ENCODE peak calls at places on chromosome 3, in six cellular contexts. O is stomach, K is sigmoid colon, C is HCT116, N is body of pancreas, S is transverse colon. Q is an unnamed sample.

GRCh38 chr3:186807231-186807630 is 949 bp upstream of the RFC4 start:
- DNase-seq in N (no peak), K (no peak), O (no peak), S (no peak), C (no peak), Q (peak; percentile 56)

GRCh38 chr3:13624671-13625125 is 75.8 kb downstream of the FBLN2 start:
- DNase-seq in S (no peak), C (no peak), O (no peak), K (no peak), N (no peak), Q (no peak)

GRCh38 chr3:175404667-175405066 is 545.5 kb downstream of the NAALADL2 start:
- DNase-seq in S (no peak), C (no peak), K (no peak), O (no peak), N (no peak), Q (no peak)

GRCh38 chr3:116852801-116853200 is 143.2 kb downstream of the TUSC7 start:
- DNase-seq in S (no peak), K (no peak), O (no peak), N (no peak), C (no peak), Q (no peak)

GRCh38 chr3:148789156-148789555 is 38.5 kb upstream of the CPB1 start:
- DNase-seq in S (no peak), C (no peak), K (no peak), O (no peak), N (no peak), Q (no peak)

GRCh38 chr3:29605845-29606244 is 325.0 kb downstream of the RBMS3 start:
- DNase-seq in K (no peak), C (no peak), O (no peak), S (no peak), N (no peak), Q (no peak)

GRCh38 chr3:144229237-144229830 is 257.7 kb downstream of the DIPK2A start:
- DNase-seq in N (no peak), K (no peak), C (no peak), S (no peak), O (no peak), Q (no peak)

GRCh38 chr3:12588039-12588673 is 31.3 kb downstream of the MKRN2 start:
- DNase-seq in N (no peak), K (no peak), O (no peak), C (no peak), S (no peak), Q (no peak)

GRCh38 chr3:33732394-33732793 is 14.3 kb upstream of the CLASP2 start:
- DNase-seq in K (no peak), N (no peak), C (no peak), S (no peak), O (no peak), Q (peak; percentile 25)

GRCh38 chr3:121496841-121497240 is 48.9 kb downstream of the POLQ start:
- DNase-seq in K (no peak), C (no peak), O (no peak), S (no peak), N (no peak), Q (no peak)
- TF ChIP-seq CTCF in K (no peak), C (no peak), O (no peak), S (no peak), N (no peak), Q (no peak)

GRCh38 chr3:197001106-197001971 is 28.3 kb downstream of the MELTF start:
- DNase-seq in O (no peak), K (peak; percentile 37), C (no peak), N (no peak), S (no peak), Q (no peak)

GRCh38 chr3:197001972-197002700 is 27.5 kb downstream of the MELTF start:
- DNase-seq in K (no peak), O (no peak), C (no peak), N (peak; percentile 28), S (no peak), Q (no peak)

GRCh38 chr3:197006446-197006845 is 23.2 kb downstream of the MELTF start:
- DNase-seq in K (no peak), C (no peak), S (no peak), N (no peak), O (no peak), Q (no peak)

GRCh38 chr3:197002701-197003454 is 26.7 kb downstream of the MELTF start:
- DNase-seq in S (peak; percentile 91), K (peak; percentile 85), N (peak; percentile 89), O (peak; percentile 92), C (peak; percentile 51), Q (peak; percentile 83)

GRCh38 chr3:197003461-197004385 is 25.9 kb downstream of the MELTF start:
- DNase-seq in K (no peak), C (no peak), N (peak; percentile 47), S (peak; percentile 52), O (peak; percentile 44), Q (no peak)
- TF ChIP-seq POLR2A in K (no peak), C (no peak), N (no peak), S (no peak), O (no peak), Q (no peak)

GRCh38 chr3:126372413-126373145 is 15.4 kb upstream of the KLF15 start:
- DNase-seq in O (no peak), C (no peak), N (no peak), S (no peak), K (peak; percentile 63), Q (no peak)
- TF ChIP-seq CTCF in O (no peak), C (no peak), N (no peak), S (no peak), K (no peak), Q (no peak)

DNA sequence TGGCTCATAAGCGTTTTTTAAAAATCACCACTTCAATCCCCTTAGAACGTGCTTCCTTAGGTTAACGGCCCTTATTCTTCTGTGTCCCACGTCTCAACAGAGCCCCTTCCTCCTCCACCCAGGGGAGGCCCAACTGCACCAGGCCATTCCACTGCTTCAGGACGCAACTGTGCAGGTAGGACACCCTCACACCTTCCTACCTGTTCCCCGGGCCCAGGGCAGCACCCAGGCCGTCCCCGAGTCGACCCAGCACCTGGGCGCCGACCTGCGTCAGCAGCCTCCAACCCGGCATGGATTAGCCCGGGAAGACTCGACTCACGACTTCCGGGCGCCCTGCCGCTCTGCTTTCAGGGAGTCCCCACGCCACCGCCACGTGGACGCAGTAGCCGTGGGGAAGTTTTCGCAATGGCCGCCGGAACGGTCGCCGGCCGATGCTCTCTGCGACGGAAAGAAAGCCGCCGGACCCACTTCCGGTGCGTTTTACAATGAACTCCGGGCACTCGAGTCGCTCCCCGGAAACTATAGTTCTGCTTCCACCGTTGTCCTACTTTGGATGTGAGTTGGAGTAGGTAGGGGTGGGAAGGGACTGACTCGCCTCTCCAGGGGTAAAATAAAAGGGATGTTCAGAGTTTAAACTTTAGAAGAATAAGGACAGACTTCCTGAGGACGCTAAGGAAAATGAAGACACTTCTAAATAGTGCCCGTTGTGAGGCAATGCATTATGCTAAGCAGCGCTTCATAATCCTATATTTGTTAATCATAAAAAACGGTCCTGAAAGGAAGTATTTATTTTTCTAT is at the start of gene MRPL3:
- DNase-seq in N (peak; percentile 86), K (peak; percentile 92), S (peak; percentile 89), C (peak; percentile 79), O (peak; percentile 88), Q (peak; percentile 94)
- TF ChIP-seq POLR2A in N (no peak), K (no peak), S (peak; percentile 52), C (peak; percentile 44), O (no peak), Q (peak; percentile 62)

GRCh38 chr3:166257715-166258114 is 420.5 kb upstream of the BCHE start:
- DNase-seq in C (no peak), N (no peak), K (no peak), S (no peak), O (no peak), Q (no peak)

GRCh38 chr3:166265153-166265552 is 427.9 kb upstream of the BCHE start:
- DNase-seq in C (no peak), K (no peak), O (no peak), S (no peak), N (no peak), Q (no peak)

GRCh38 chr3:166263460-166263859 is 426.2 kb upstream of the BCHE start:
- DNase-seq in C (no peak), S (no peak), O (no peak), N (no peak), K (no peak), Q (no peak)
- TF ChIP-seq CTCF in C (peak; percentile 14), S (no peak), O (no peak), N (no peak), K (no peak), Q (no peak)

GRCh38 chr3:183637106-183637486 is 1.7 kb downstream of the KLHL24 start:
- DNase-seq in S (no peak), N (no peak), K (no peak), C (no peak), O (no peak), Q (no peak)

GRCh38 chr3:183638092-183638644 is 2.7 kb downstream of the KLHL24 start:
- DNase-seq in K (no peak), N (no peak), S (no peak), C (no peak), O (no peak), Q (no peak)

GRCh38 chr3:183635107-183635430 is 354 bp upstream of the KLHL24 start:
- DNase-seq in N (no peak), O (no peak), K (no peak), S (no peak), C (no peak), Q (no peak)

GRCh38 chr3:183635431-183636220 is at the start of gene KLHL24:
- DNase-seq in O (peak; percentile 94), S (peak; percentile 95), K (peak; percentile 96), C (peak; percentile 82), N (peak; percentile 93), Q (peak; percentile 93)

DNA sequence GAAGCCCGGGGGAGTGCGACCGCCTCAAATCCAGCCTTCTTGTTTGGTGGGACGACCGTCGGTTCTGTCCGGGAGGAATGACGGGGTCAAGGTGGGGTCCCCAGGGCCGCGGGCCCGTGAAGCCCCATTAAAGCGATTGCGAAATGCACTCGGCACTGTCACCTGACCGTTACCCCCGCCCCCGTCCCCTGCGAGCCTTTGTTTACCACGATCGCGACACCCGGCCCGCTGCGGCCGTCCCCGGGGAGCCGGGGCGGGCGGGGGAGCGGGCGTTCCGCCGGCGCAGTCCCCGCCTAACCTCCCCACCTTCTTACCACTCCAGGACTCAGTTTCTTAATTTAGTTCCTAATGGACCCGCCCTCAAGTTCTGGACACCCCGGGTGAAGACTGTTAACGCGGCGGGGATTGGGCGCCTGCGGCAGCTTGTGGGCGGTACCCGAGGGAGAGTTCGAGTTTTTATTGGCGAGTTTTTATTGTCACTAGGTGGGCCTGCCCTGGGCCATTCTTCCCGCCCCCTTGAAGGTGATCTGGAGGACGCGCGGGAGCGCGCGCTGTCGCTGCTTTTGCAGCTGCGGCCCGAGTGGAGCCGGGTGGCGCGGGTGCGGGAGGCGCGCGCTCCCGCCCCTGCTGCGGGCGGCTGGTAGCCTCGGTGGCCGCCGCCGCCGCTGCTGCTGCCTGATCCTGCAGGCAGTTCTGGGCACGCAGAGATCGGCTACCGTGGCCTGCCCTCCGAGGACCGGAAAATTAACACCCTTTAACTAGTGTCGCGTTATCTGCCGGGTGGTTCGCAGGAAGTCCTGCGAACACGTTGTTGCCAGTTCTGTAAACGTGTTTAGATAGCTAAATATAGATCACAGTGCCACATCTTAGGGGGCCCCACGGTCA is 1.0 kb downstream of the KLHL24 start:
- DNase-seq in C (peak; percentile 93), N (peak; percentile 92), K (peak; percentile 98), S (peak; percentile 96), O (peak; percentile 95), Q (peak; percentile 97)
- TF ChIP-seq POLR2A in C (peak; percentile 73), N (no peak), K (peak; percentile 55), S (peak; percentile 74), O (no peak), Q (peak; percentile 64)

GRCh38 chr3:37700849-37701248 is 160.8 kb upstream of the CTDSPL start:
- DNase-seq in C (no peak), N (peak; percentile 38), O (no peak), S (no peak), K (no peak), Q (no peak)
- TF ChIP-seq CTCF in C (no peak), N (peak; percentile 59), O (no peak), S (peak; percentile 35), K (peak; percentile 35), Q (no peak)

GRCh38 chr3:53114011-53114400 is 16.2 kb downstream of the RFT1 start:
- DNase-seq in N (peak; percentile 85), K (peak; percentile 92), C (peak; percentile 54), O (peak; percentile 86), S (peak; percentile 86), Q (peak; percentile 83)
- TF ChIP-seq POLR2A in N (no peak), K (no peak), C (no peak), O (no peak), S (no peak), Q (no peak)